ENCODE peak calls at places on chromosomes 4 and X, in ten cellular contexts. One of them, this sample, is unnamed.

GRCh38 chrX:41001327-41001726 is 83.9 kb upstream of the USP9X start:
- DNase-seq in bronchial epithelial cell: no peak
- DNase-seq in heart left ventricle: no peak
- DNase-seq in fibroblast of lung: no peak
- DNase-seq in transverse colon: no peak
- DNase-seq in epithelial cell of esophagus: no peak
- DNase-seq in stomach: no peak
- DNase-seq in adrenal gland: no peak
- DNase-seq in uterus: no peak
- DNase-seq in endothelial cell: no peak
- DNase-seq in this sample: no peak

GRCh38 chrX:110036162-110037033 is 33.5 kb downstream of the TMEM164 start:
- DNase-seq in transverse colon: no peak
- DNase-seq in endothelial cell: no peak
- DNase-seq in fibroblast of lung: no peak
- DNase-seq in stomach: no peak
- DNase-seq in bronchial epithelial cell: no peak
- DNase-seq in heart left ventricle: no peak
- DNase-seq in epithelial cell of esophagus: no peak
- DNase-seq in uterus: no peak
- DNase-seq in adrenal gland: no peak
- DNase-seq in this sample: no peak

GRCh38 chr4:186844059-186844681 is 120.5 kb upstream of the FAT1 start:
- DNase-seq in endothelial cell: no peak
- DNase-seq in epithelial cell of esophagus: no peak
- DNase-seq in transverse colon: no peak
- DNase-seq in stomach: no peak
- DNase-seq in fibroblast of lung: peak; percentile 51
- DNase-seq in bronchial epithelial cell: peak; percentile 39
- DNase-seq in uterus: peak; percentile 17
- DNase-seq in adrenal gland: no peak
- DNase-seq in heart left ventricle: no peak
- DNase-seq in this sample: peak; percentile 56

GRCh38 chr4:147479817-147480216 is 1.1 kb upstream of the EDNRA start:
- DNase-seq in uterus: peak; percentile 44
- DNase-seq in bronchial epithelial cell: peak; percentile 78
- DNase-seq in transverse colon: no peak
- DNase-seq in stomach: no peak
- DNase-seq in epithelial cell of esophagus: peak; percentile 79
- DNase-seq in endothelial cell: no peak
- DNase-seq in fibroblast of lung: peak; percentile 88
- DNase-seq in heart left ventricle: peak; percentile 50
- DNase-seq in adrenal gland: no peak
- DNase-seq in this sample: peak; percentile 10

GRCh38 chrX:131671714-131672113 is 127.8 kb downstream of the OR13H1 start:
- DNase-seq in transverse colon: no peak
- DNase-seq in adrenal gland: peak; percentile 58
- DNase-seq in endothelial cell: no peak
- DNase-seq in epithelial cell of esophagus: no peak
- DNase-seq in stomach: no peak
- DNase-seq in uterus: no peak
- DNase-seq in heart left ventricle: no peak
- DNase-seq in bronchial epithelial cell: no peak
- DNase-seq in fibroblast of lung: peak; percentile 27
- DNase-seq in this sample: no peak

GRCh38 chrX:12447448-12448154 is 309.3 kb downstream of the FRMPD4 start:
- DNase-seq in fibroblast of lung: peak; percentile 90
- DNase-seq in bronchial epithelial cell: peak; percentile 90
- DNase-seq in epithelial cell of esophagus: peak; percentile 88
- DNase-seq in heart left ventricle: no peak
- DNase-seq in endothelial cell: no peak
- DNase-seq in adrenal gland: no peak
- DNase-seq in stomach: no peak
- DNase-seq in uterus: peak; percentile 19
- DNase-seq in transverse colon: no peak
- DNase-seq in this sample: peak; percentile 84

GRCh38 chr4:56958111-56958517 is 19.3 kb downstream of the NOA1 start:
- DNase-seq in epithelial cell of esophagus: peak; percentile 97
- DNase-seq in adrenal gland: peak; percentile 92
- DNase-seq in stomach: peak; percentile 65
- DNase-seq in fibroblast of lung: peak; percentile 99
- DNase-seq in endothelial cell: no peak
- DNase-seq in bronchial epithelial cell: peak; percentile 96
- DNase-seq in transverse colon: peak; percentile 68
- DNase-seq in uterus: peak; percentile 86
- DNase-seq in heart left ventricle: peak; percentile 83
- DNase-seq in this sample: peak; percentile 94

GRCh38 chrX:20515841-20516461 is 249.2 kb upstream of the RPS6KA3 start:
- DNase-seq in epithelial cell of esophagus: peak; percentile 86
- DNase-seq in transverse colon: no peak
- DNase-seq in bronchial epithelial cell: peak; percentile 91
- DNase-seq in heart left ventricle: no peak
- DNase-seq in fibroblast of lung: peak; percentile 82
- DNase-seq in uterus: no peak
- DNase-seq in adrenal gland: no peak
- DNase-seq in stomach: no peak
- DNase-seq in endothelial cell: no peak
- DNase-seq in this sample: peak; percentile 83

GRCh38 chr4:175998782-175999181 is 66.9 kb upstream of the WDR17 start:
- DNase-seq in epithelial cell of esophagus: peak; percentile 61
- DNase-seq in transverse colon: no peak
- DNase-seq in stomach: no peak
- DNase-seq in fibroblast of lung: peak; percentile 5
- DNase-seq in uterus: no peak
- DNase-seq in heart left ventricle: no peak
- DNase-seq in endothelial cell: no peak
- DNase-seq in bronchial epithelial cell: peak; percentile 44
- DNase-seq in adrenal gland: no peak
- DNase-seq in this sample: no peak

GRCh38 chrX:31268359-31268758 is 196.5 kb upstream of the FTHL17 start:
- DNase-seq in endothelial cell: no peak
- DNase-seq in transverse colon: no peak
- DNase-seq in stomach: no peak
- DNase-seq in epithelial cell of esophagus: no peak
- DNase-seq in adrenal gland: no peak
- DNase-seq in fibroblast of lung: peak; percentile 26
- DNase-seq in heart left ventricle: no peak
- DNase-seq in bronchial epithelial cell: no peak
- DNase-seq in uterus: no peak
- DNase-seq in this sample: no peak

GRCh38 chr4:164012396-164013027 is 518.0 kb downstream of the TMA16 start:
- DNase-seq in uterus: no peak
- DNase-seq in adrenal gland: no peak
- DNase-seq in endothelial cell: peak; percentile 58
- DNase-seq in bronchial epithelial cell: peak; percentile 46
- DNase-seq in epithelial cell of esophagus: peak; percentile 65
- DNase-seq in stomach: peak; percentile 48
- DNase-seq in transverse colon: no peak
- DNase-seq in heart left ventricle: no peak
- DNase-seq in fibroblast of lung: peak; percentile 70
- DNase-seq in this sample: no peak

GRCh38 chrX:68838571-68838910 is 9.7 kb downstream of the EFNB1 start:
- DNase-seq in endothelial cell: no peak
- DNase-seq in adrenal gland: no peak
- DNase-seq in transverse colon: no peak
- DNase-seq in bronchial epithelial cell: no peak
- DNase-seq in epithelial cell of esophagus: no peak
- DNase-seq in stomach: no peak
- DNase-seq in heart left ventricle: no peak
- DNase-seq in fibroblast of lung: no peak
- DNase-seq in uterus: no peak
- DNase-seq in this sample: no peak

DNA sequence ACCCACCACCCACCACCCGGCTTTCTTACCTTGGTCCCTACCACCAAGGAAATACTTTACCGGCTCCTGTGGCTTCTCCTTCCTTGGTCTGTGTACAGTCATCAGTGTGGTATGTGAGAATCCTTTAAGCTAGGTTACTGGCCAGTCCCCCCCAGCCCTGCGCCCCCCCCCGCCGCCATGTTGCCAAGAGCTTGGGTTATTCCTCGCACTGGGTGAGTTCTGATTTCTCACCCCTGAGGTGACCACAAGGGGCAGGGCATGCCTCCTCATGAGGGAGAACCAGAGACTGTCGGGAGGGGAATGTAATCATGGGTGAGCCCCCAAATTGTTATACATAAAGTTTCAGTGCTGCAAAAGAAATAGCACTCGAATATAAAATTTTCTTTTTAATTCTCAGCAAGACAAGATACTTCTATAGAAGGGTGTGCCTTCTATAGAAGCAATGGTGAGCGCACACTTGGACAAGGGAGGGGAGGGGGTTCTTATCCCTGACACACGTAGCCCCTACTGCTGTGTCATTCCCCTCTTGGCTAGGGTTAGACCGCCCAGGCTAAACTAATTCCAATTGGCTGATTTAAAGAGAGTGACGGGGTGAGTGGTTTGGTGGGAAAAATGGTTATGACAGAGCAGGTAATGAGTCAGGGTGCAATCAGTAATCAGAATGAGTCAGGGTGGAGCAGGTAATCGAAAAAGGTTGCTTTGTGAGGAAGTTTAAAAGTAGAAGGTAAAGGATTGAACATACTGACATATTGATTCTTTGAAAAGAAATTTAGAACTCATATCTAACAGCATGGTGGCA is 133.2 kb downstream of the KDM6A start:
- DNase-seq in heart left ventricle: no peak
- DNase-seq in bronchial epithelial cell: peak; percentile 59
- DNase-seq in endothelial cell: no peak
- DNase-seq in uterus: no peak
- DNase-seq in epithelial cell of esophagus: peak; percentile 47
- DNase-seq in fibroblast of lung: no peak
- DNase-seq in adrenal gland: no peak
- DNase-seq in transverse colon: no peak
- DNase-seq in stomach: no peak
- DNase-seq in this sample: peak; percentile 33
- TF ChIP-seq CTCF in heart left ventricle: no peak
- TF ChIP-seq CTCF in bronchial epithelial cell: no peak
- TF ChIP-seq CTCF in endothelial cell: no peak
- TF ChIP-seq CTCF in uterus: no peak
- TF ChIP-seq CTCF in epithelial cell of esophagus: no peak
- TF ChIP-seq CTCF in fibroblast of lung: no peak
- TF ChIP-seq CTCF in adrenal gland: no peak
- TF ChIP-seq CTCF in transverse colon: no peak
- TF ChIP-seq CTCF in stomach: no peak
- TF ChIP-seq CTCF in this sample: no peak

GRCh38 chrX:64570204-64570603 is 175.0 kb upstream of the MTMR8 start:
- DNase-seq in transverse colon: no peak
- DNase-seq in stomach: no peak
- DNase-seq in adrenal gland: no peak
- DNase-seq in uterus: no peak
- DNase-seq in epithelial cell of esophagus: peak; percentile 0
- DNase-seq in endothelial cell: no peak
- DNase-seq in bronchial epithelial cell: no peak
- DNase-seq in heart left ventricle: no peak
- DNase-seq in fibroblast of lung: no peak
- DNase-seq in this sample: no peak
- TF ChIP-seq CTCF in transverse colon: no peak
- TF ChIP-seq CTCF in stomach: no peak
- TF ChIP-seq CTCF in adrenal gland: no peak
- TF ChIP-seq CTCF in uterus: no peak
- TF ChIP-seq CTCF in epithelial cell of esophagus: no peak
- TF ChIP-seq CTCF in endothelial cell: peak; percentile 15
- TF ChIP-seq CTCF in bronchial epithelial cell: no peak
- TF ChIP-seq CTCF in heart left ventricle: no peak
- TF ChIP-seq CTCF in fibroblast of lung: no peak
- TF ChIP-seq CTCF in this sample: no peak

GRCh38 chr4:41258783-41259182 is 2.1 kb downstream of the UCHL1 start:
- DNase-seq in endothelial cell: peak; percentile 45
- DNase-seq in stomach: no peak
- DNase-seq in epithelial cell of esophagus: peak; percentile 63
- DNase-seq in bronchial epithelial cell: peak; percentile 52
- DNase-seq in adrenal gland: peak; percentile 72
- DNase-seq in heart left ventricle: no peak
- DNase-seq in transverse colon: no peak
- DNase-seq in uterus: no peak
- DNase-seq in fibroblast of lung: peak; percentile 81
- DNase-seq in this sample: peak; percentile 66
- TF ChIP-seq CTCF in endothelial cell: no peak
- TF ChIP-seq CTCF in stomach: no peak
- TF ChIP-seq CTCF in epithelial cell of esophagus: peak; percentile 50
- TF ChIP-seq CTCF in bronchial epithelial cell: peak; percentile 45
- TF ChIP-seq CTCF in adrenal gland: peak; percentile 22
- TF ChIP-seq CTCF in heart left ventricle: peak; percentile 42
- TF ChIP-seq CTCF in transverse colon: peak; percentile 3
- TF ChIP-seq CTCF in uterus: no peak
- TF ChIP-seq CTCF in fibroblast of lung: peak; percentile 66
- TF ChIP-seq CTCF in this sample: peak; percentile 63

GRCh38 chr4:151529187-151529586 is 120.2 kb downstream of the FHIP1A start:
- DNase-seq in adrenal gland: no peak
- DNase-seq in bronchial epithelial cell: no peak
- DNase-seq in fibroblast of lung: no peak
- DNase-seq in stomach: no peak
- DNase-seq in epithelial cell of esophagus: no peak
- DNase-seq in uterus: no peak
- DNase-seq in endothelial cell: no peak
- DNase-seq in heart left ventricle: no peak
- DNase-seq in transverse colon: no peak
- DNase-seq in this sample: no peak

GRCh38 chr4:151527699-151528098 is 118.7 kb downstream of the FHIP1A start:
- DNase-seq in heart left ventricle: no peak
- DNase-seq in endothelial cell: no peak
- DNase-seq in uterus: no peak
- DNase-seq in bronchial epithelial cell: peak; percentile 47
- DNase-seq in fibroblast of lung: no peak
- DNase-seq in stomach: no peak
- DNase-seq in transverse colon: no peak
- DNase-seq in adrenal gland: no peak
- DNase-seq in epithelial cell of esophagus: no peak
- DNase-seq in this sample: no peak

GRCh38 chr4:151532001-151532708 is 123.2 kb downstream of the FHIP1A start:
- DNase-seq in fibroblast of lung: no peak
- DNase-seq in transverse colon: no peak
- DNase-seq in endothelial cell: no peak
- DNase-seq in heart left ventricle: no peak
- DNase-seq in stomach: no peak
- DNase-seq in bronchial epithelial cell: no peak
- DNase-seq in adrenal gland: no peak
- DNase-seq in epithelial cell of esophagus: no peak
- DNase-seq in uterus: no peak
- DNase-seq in this sample: no peak

GRCh38 chr4:151530230-151530629 is 121.3 kb downstream of the FHIP1A start:
- DNase-seq in heart left ventricle: no peak
- DNase-seq in transverse colon: no peak
- DNase-seq in epithelial cell of esophagus: peak; percentile 73
- DNase-seq in stomach: no peak
- DNase-seq in fibroblast of lung: no peak
- DNase-seq in adrenal gland: no peak
- DNase-seq in endothelial cell: no peak
- DNase-seq in bronchial epithelial cell: peak; percentile 67
- DNase-seq in uterus: no peak
- DNase-seq in this sample: peak; percentile 7

DNA sequence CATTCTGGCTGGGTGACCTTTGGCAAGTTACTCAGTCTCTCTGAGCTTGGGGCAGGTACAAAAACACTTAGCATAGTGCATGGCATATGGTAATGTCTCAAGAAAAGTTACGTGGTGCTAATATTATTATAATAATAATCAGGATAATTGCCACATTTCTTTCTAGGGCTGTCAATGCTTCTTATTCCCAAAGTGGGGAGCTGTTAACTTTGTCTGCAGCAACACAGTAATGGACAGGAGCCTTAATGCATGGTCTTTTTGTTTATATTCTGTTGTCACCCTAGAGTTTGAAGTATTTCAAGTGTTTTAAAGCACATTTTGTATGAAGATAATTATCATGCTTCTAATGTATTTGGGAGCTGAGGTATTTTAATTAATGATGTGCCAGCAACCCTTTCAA is 121.8 kb downstream of the FHIP1A start:
- DNase-seq in epithelial cell of esophagus: peak; percentile 39
- DNase-seq in transverse colon: no peak
- DNase-seq in uterus: no peak
- DNase-seq in heart left ventricle: no peak
- DNase-seq in fibroblast of lung: no peak
- DNase-seq in stomach: no peak
- DNase-seq in endothelial cell: no peak
- DNase-seq in adrenal gland: no peak
- DNase-seq in bronchial epithelial cell: no peak
- DNase-seq in this sample: no peak
- TF ChIP-seq CTCF in epithelial cell of esophagus: peak; percentile 57
- TF ChIP-seq CTCF in transverse colon: peak; percentile 20
- TF ChIP-seq CTCF in uterus: no peak
- TF ChIP-seq CTCF in heart left ventricle: no peak
- TF ChIP-seq CTCF in fibroblast of lung: peak; percentile 22
- TF ChIP-seq CTCF in stomach: no peak
- TF ChIP-seq CTCF in endothelial cell: no peak
- TF ChIP-seq CTCF in adrenal gland: no peak
- TF ChIP-seq CTCF in bronchial epithelial cell: peak; percentile 14
- TF ChIP-seq CTCF in this sample: peak; percentile 75

This sample was measured in HFFc6.